ENCODE peak calls at places on chromosomes 6 and 20, in four cellular contexts. One of them, this sample, is unnamed. For H3K27me3, the result is how much of the 10 kb centered on the place peaks cover.

GRCh38 chr6:166977626-166978550 is 21.3 kb upstream of the CEP43 start:
- DNase-seq in heart right ventricle: no peak
- DNase-seq in left lung: no peak
- DNase-seq in testis: no peak
- DNase-seq in this sample: no peak

GRCh38 chr6:11975353-11975977 is 36.6 kb upstream of the HIVEP1 start:
- DNase-seq in heart right ventricle: no peak
- DNase-seq in left lung: no peak
- DNase-seq in testis: peak
- DNase-seq in this sample: peak

GRCh38 chr6:140970485-140970884 is 1162.2 kb upstream of the GJE1 start:
- DNase-seq in heart right ventricle: no peak
- DNase-seq in left lung: no peak
- DNase-seq in testis: no peak
- DNase-seq in this sample: no peak

GRCh38 chr6:21264288-21264818 is 329.2 kb upstream of the SOX4 start:
- DNase-seq in heart right ventricle: no peak
- DNase-seq in left lung: no peak
- DNase-seq in testis: no peak
- DNase-seq in this sample: no peak

GRCh38 chr20:4809707-4810106 is 88.0 kb downstream of the PRND start:
- DNase-seq in heart right ventricle: no peak
- DNase-seq in left lung: no peak
- DNase-seq in testis: no peak
- DNase-seq in this sample: no peak

GRCh38 chr20:24665741-24666191 is 196.3 kb downstream of the SYNDIG1 start:
- DNase-seq in heart right ventricle: no peak
- DNase-seq in left lung: no peak
- DNase-seq in testis: no peak
- DNase-seq in this sample: no peak

GRCh38 chr6:152720964-152721363 is 23.3 kb downstream of the MYCT1 start:
- DNase-seq in heart right ventricle: no peak
- DNase-seq in left lung: no peak
- DNase-seq in testis: no peak
- DNase-seq in this sample: no peak

GRCh38 chr6:17098538-17098937 is 3.3 kb upstream of the STMND1 start:
- DNase-seq in heart right ventricle: no peak
- DNase-seq in left lung: no peak
- DNase-seq in testis: no peak
- DNase-seq in this sample: no peak

GRCh38 chr6:82246802-82247633 is 526 bp downstream of the IBTK start:
- DNase-seq in heart right ventricle: peak
- DNase-seq in left lung: peak
- DNase-seq in testis: peak
- DNase-seq in this sample: peak

GRCh38 chr6:143018955-143019354 is 41.7 kb upstream of the AIG1 start:
- DNase-seq in heart right ventricle: no peak
- DNase-seq in left lung: no peak
- DNase-seq in testis: no peak
- DNase-seq in this sample: no peak

GRCh38 chr6:37365791-37366190 is 12.0 kb downstream of the RNF8 start:
- DNase-seq in heart right ventricle: no peak
- DNase-seq in left lung: no peak
- DNase-seq in testis: no peak
- DNase-seq in this sample: no peak

GRCh38 chr6:22828179-22829062 is 259.1 kb downstream of the HDGFL1 start:
- DNase-seq in heart right ventricle: no peak
- DNase-seq in left lung: no peak
- DNase-seq in testis: peak
- DNase-seq in this sample: no peak

GRCh38 chr6:135126034-135126433 is 55.1 kb upstream of the MYB start:
- DNase-seq in heart right ventricle: no peak
- DNase-seq in left lung: no peak
- DNase-seq in testis: no peak
- DNase-seq in this sample: no peak

GRCh38 chr6:51842487-51843469 is 244.6 kb downstream of the PKHD1 start:
- DNase-seq in heart right ventricle: no peak
- DNase-seq in left lung: no peak
- DNase-seq in testis: no peak
- DNase-seq in this sample: no peak

GRCh38 chr6:169800668-169801395 is 49.4 kb downstream of the ERMARD start:
- DNase-seq in heart right ventricle: no peak
- DNase-seq in left lung: peak
- DNase-seq in testis: peak
- DNase-seq in this sample: no peak

GRCh38 chr6:149347067-149347466 is 29.6 kb downstream of the TAB2 start:
- DNase-seq in heart right ventricle: no peak
- DNase-seq in left lung: no peak
- DNase-seq in testis: no peak
- DNase-seq in this sample: no peak

GRCh38 chr6:27471365-27472115 is 1.4 kb downstream of the ZNF184 start:
- DNase-seq in heart right ventricle: no peak
- DNase-seq in left lung: no peak
- DNase-seq in testis: no peak
- DNase-seq in this sample: no peak

GRCh38 chr20:33803921-33804337 is 7.2 kb upstream of the CHMP4B start:
- DNase-seq in heart right ventricle: no peak
- DNase-seq in left lung: no peak
- DNase-seq in testis: no peak
- DNase-seq in this sample: no peak

GRCh38 chr6:16681260-16681873 is 79.9 kb downstream of the ATXN1 start:
- DNase-seq in heart right ventricle: no peak
- DNase-seq in left lung: no peak
- DNase-seq in testis: no peak
- DNase-seq in this sample: no peak

GRCh38 chr6:41359617-41360313 is 24.4 kb downstream of the NCR2 start:
- DNase-seq in heart right ventricle: no peak
- DNase-seq in left lung: no peak
- DNase-seq in testis: no peak
- DNase-seq in this sample: no peak

GRCh38 chr20:39880890-39881289 is 808.1 kb downstream of the MAFB start:
- DNase-seq in heart right ventricle: no peak
- DNase-seq in left lung: no peak
- DNase-seq in testis: no peak
- DNase-seq in this sample: no peak

GRCh38 chr6:158437571-158437970 is 122.3 kb upstream of the TMEM181 start:
- DNase-seq in heart right ventricle: no peak
- DNase-seq in left lung: no peak
- DNase-seq in testis: no peak
- DNase-seq in this sample: no peak

GRCh38 chr20:2521369-2522305 is 12.9 kb upstream of the ZNF343 start:
- DNase-seq in heart right ventricle: peak
- DNase-seq in left lung: no peak
- DNase-seq in testis: peak
- DNase-seq in this sample: no peak

GRCh38 chr6:16168858-16169257 is 40.0 kb downstream of the MYLIP start:
- DNase-seq in heart right ventricle: no peak
- DNase-seq in left lung: no peak
- DNase-seq in testis: no peak
- DNase-seq in this sample: no peak

GRCh38 chr6:99612551-99613397 is 6.1 kb downstream of the PRDM13 start:
- DNase-seq in heart right ventricle: no peak
- DNase-seq in left lung: peak
- DNase-seq in testis: no peak
- DNase-seq in this sample: no peak
- H3K27me3 ChIP-seq in heart right ventricle: half or more
- H3K27me3 ChIP-seq in left lung: half or more
- H3K27me3 ChIP-seq in testis: under half
- H3K27me3 ChIP-seq in this sample: under half

DNA sequence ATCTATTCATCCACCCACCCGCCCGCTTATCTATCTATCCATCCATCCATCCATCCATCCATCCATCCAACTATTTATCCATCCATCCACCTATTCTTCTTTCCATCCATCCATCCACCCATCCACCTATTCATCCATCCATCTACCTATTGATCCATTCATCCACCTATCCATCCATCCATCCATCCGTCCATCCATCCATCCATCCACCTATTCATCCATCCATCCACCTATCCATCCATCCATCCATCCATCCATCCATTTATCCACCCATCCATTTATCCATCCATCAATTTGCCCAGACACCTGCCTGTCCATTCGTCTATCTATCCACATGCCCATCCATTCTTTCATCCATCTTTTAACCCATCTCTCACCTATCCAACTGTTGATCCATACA is 71.1 kb upstream of the PMEPA1 start:
- DNase-seq in heart right ventricle: no peak
- DNase-seq in left lung: no peak
- DNase-seq in testis: no peak
- DNase-seq in this sample: no peak
- H3K27me3 ChIP-seq in heart right ventricle: under half
- H3K27me3 ChIP-seq in left lung: under half
- H3K27me3 ChIP-seq in testis: under half
- H3K27me3 ChIP-seq in this sample: under half

DNA sequence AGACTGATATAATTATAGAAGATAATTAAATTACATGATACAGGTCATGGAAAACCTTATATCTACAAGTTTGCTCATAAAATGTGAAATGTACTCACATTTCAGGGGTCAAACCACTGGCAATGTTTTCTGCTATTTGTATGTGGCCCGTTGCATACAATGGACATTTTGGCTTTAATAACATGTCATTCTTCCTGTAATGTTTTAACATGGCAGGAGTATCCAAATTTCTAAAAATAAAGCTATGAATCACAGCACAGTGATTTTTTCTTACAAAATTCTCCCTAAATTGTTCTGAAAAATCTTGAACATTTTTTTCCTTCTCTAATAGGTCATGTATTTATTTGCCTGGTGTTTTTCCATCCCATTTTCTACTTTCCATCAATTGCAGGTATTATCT is 305.7 kb downstream of the SMOC2 start:
- DNase-seq in heart right ventricle: no peak
- DNase-seq in left lung: no peak
- DNase-seq in testis: no peak
- DNase-seq in this sample: no peak
- H3K27me3 ChIP-seq in heart right ventricle: under half
- H3K27me3 ChIP-seq in left lung: under half
- H3K27me3 ChIP-seq in testis: under half
- H3K27me3 ChIP-seq in this sample: under half

GRCh38 chr20:36481380-36482043 is 59.8 kb upstream of the MYL9 start:
- DNase-seq in heart right ventricle: no peak
- DNase-seq in left lung: no peak
- DNase-seq in testis: no peak
- DNase-seq in this sample: no peak

GRCh38 chr20:36482044-36482473 is 59.3 kb upstream of the MYL9 start:
- DNase-seq in heart right ventricle: peak
- DNase-seq in left lung: no peak
- DNase-seq in testis: no peak
- DNase-seq in this sample: no peak

GRCh38 chr20:36479938-36480337 is 61.4 kb upstream of the MYL9 start:
- DNase-seq in heart right ventricle: no peak
- DNase-seq in left lung: no peak
- DNase-seq in testis: no peak
- DNase-seq in this sample: no peak

GRCh38 chr20:36478137-36478905 is 63.0 kb upstream of the MYL9 start:
- DNase-seq in heart right ventricle: no peak
- DNase-seq in left lung: no peak
- DNase-seq in testis: no peak
- DNase-seq in this sample: no peak

GRCh38 chr20:36480456-36481048 is 60.8 kb upstream of the MYL9 start:
- DNase-seq in heart right ventricle: no peak
- DNase-seq in left lung: no peak
- DNase-seq in testis: no peak
- DNase-seq in this sample: no peak
- H3K27me3 ChIP-seq in heart right ventricle: under half
- H3K27me3 ChIP-seq in left lung: under half
- H3K27me3 ChIP-seq in testis: under half
- H3K27me3 ChIP-seq in this sample: under half

DNA sequence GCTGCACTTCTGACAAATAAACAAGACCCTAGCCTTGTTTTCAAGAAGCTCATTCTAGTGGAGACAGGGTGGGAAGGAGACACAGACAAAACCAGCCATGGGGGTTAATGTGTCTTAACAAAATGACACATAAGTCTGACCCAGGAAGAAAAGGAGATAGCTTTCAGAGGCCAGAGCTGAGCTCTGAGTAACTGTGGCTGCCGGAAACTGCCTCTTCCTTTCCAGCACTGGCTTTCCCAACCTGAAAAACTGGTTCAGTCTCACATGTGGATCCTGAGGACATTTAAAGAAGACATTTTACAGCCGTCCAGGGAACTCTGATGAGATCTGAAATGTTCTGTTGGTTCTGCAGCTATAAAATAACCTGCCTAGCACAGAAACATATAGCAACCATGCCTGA is 83.4 kb upstream of the PAX1 start:
- DNase-seq in heart right ventricle: no peak
- DNase-seq in left lung: no peak
- DNase-seq in testis: no peak
- DNase-seq in this sample: no peak
- H3K27me3 ChIP-seq in heart right ventricle: under half
- H3K27me3 ChIP-seq in left lung: under half
- H3K27me3 ChIP-seq in testis: under half
- H3K27me3 ChIP-seq in this sample: under half

GRCh38 chr20:58225490-58226200 is 2.8 kb downstream of the ANKRD60 start:
- DNase-seq in heart right ventricle: no peak
- DNase-seq in left lung: no peak
- DNase-seq in testis: no peak
- DNase-seq in this sample: no peak

GRCh38 chr20:58222446-58222845 is 6.0 kb downstream of the ANKRD60 start:
- DNase-seq in heart right ventricle: no peak
- DNase-seq in left lung: no peak
- DNase-seq in testis: no peak
- DNase-seq in this sample: no peak

GRCh38 chr20:58224097-58224496 is 4.4 kb downstream of the ANKRD60 start:
- DNase-seq in heart right ventricle: no peak
- DNase-seq in left lung: no peak
- DNase-seq in testis: no peak
- DNase-seq in this sample: no peak

GRCh38 chr20:58223358-58223941 is 5.0 kb downstream of the ANKRD60 start:
- DNase-seq in heart right ventricle: no peak
- DNase-seq in left lung: no peak
- DNase-seq in testis: no peak
- DNase-seq in this sample: no peak

GRCh38 chr20:58224974-58225373 is 3.5 kb downstream of the ANKRD60 start:
- DNase-seq in heart right ventricle: no peak
- DNase-seq in left lung: no peak
- DNase-seq in testis: no peak
- DNase-seq in this sample: no peak
- H3K27me3 ChIP-seq in heart right ventricle: half or more
- H3K27me3 ChIP-seq in left lung: half or more
- H3K27me3 ChIP-seq in testis: under half
- H3K27me3 ChIP-seq in this sample: under half